ENCODE peak calls at places on chromosomes 11 and 22, in eight cellular contexts. One of them, this sample, is unnamed.

GRCh38 chr22:27576815-27577564 is 224.6 kb downstream of the MN1 start:
- DNase-seq in GM06990: no peak
- DNase-seq in astrocyte of the spinal cord: peak; percentile 80
- DNase-seq in esophagus muscularis mucosa: no peak
- DNase-seq in neuronal stem cell: no peak
- DNase-seq in GM23248: no peak
- DNase-seq in left ventricle myocardium inferior: peak; percentile 59
- DNase-seq in AG04450: peak; percentile 34
- DNase-seq in this sample: no peak

GRCh38 chr11:104165014-104165413 is 1.1 kb upstream of the PDGFD start:
- DNase-seq in AG04450: no peak
- DNase-seq in neuronal stem cell: no peak
- DNase-seq in esophagus muscularis mucosa: no peak
- DNase-seq in astrocyte of the spinal cord: no peak
- DNase-seq in GM06990: no peak
- DNase-seq in left ventricle myocardium inferior: no peak
- DNase-seq in GM23248: no peak
- DNase-seq in this sample: no peak

GRCh38 chr11:84564180-84564866 is 1062.8 kb downstream of the DLG2 start:
- DNase-seq in GM06990: no peak
- DNase-seq in AG04450: peak; percentile 6
- DNase-seq in esophagus muscularis mucosa: no peak
- DNase-seq in astrocyte of the spinal cord: peak; percentile 56
- DNase-seq in GM23248: peak; percentile 65
- DNase-seq in left ventricle myocardium inferior: no peak
- DNase-seq in neuronal stem cell: peak; percentile 35
- DNase-seq in this sample: no peak

GRCh38 chr11:80722616-80723015 is 1281.8 kb upstream of the TENM4 start:
- DNase-seq in GM23248: no peak
- DNase-seq in neuronal stem cell: no peak
- DNase-seq in esophagus muscularis mucosa: no peak
- DNase-seq in AG04450: no peak
- DNase-seq in GM06990: no peak
- DNase-seq in left ventricle myocardium inferior: no peak
- DNase-seq in astrocyte of the spinal cord: no peak
- DNase-seq in this sample: no peak

GRCh38 chr11:57071829-57072228 is 83.1 kb downstream of the OR5AK2 start:
- DNase-seq in neuronal stem cell: no peak
- DNase-seq in GM06990: no peak
- DNase-seq in esophagus muscularis mucosa: no peak
- DNase-seq in left ventricle myocardium inferior: no peak
- DNase-seq in astrocyte of the spinal cord: no peak
- DNase-seq in AG04450: no peak
- DNase-seq in GM23248: peak; percentile 78
- DNase-seq in this sample: no peak

GRCh38 chr22:26170795-26171194 is 1.5 kb downstream of the SEZ6L start:
- DNase-seq in esophagus muscularis mucosa: no peak
- DNase-seq in GM06990: no peak
- DNase-seq in neuronal stem cell: peak; percentile 67
- DNase-seq in left ventricle myocardium inferior: peak; percentile 13
- DNase-seq in AG04450: no peak
- DNase-seq in GM23248: peak; percentile 10
- DNase-seq in astrocyte of the spinal cord: no peak
- DNase-seq in this sample: no peak

GRCh38 chr11:59173964-59174663 is 2.2 kb downstream of the DTX4 start:
- DNase-seq in left ventricle myocardium inferior: no peak
- DNase-seq in GM06990: no peak
- DNase-seq in neuronal stem cell: no peak
- DNase-seq in astrocyte of the spinal cord: no peak
- DNase-seq in GM23248: peak; percentile 23
- DNase-seq in esophagus muscularis mucosa: peak; percentile 83
- DNase-seq in AG04450: no peak
- DNase-seq in this sample: no peak

GRCh38 chr22:19728836-19729235 is 5.5 kb downstream of the GP1BB start:
- DNase-seq in neuronal stem cell: no peak
- DNase-seq in esophagus muscularis mucosa: no peak
- DNase-seq in left ventricle myocardium inferior: no peak
- DNase-seq in astrocyte of the spinal cord: no peak
- DNase-seq in GM23248: no peak
- DNase-seq in AG04450: no peak
- DNase-seq in GM06990: no peak
- DNase-seq in this sample: no peak

GRCh38 chr11:9982796-9983579 is 311.0 kb downstream of the SBF2 start:
- DNase-seq in neuronal stem cell: no peak
- DNase-seq in AG04450: no peak
- DNase-seq in left ventricle myocardium inferior: no peak
- DNase-seq in esophagus muscularis mucosa: no peak
- DNase-seq in GM23248: no peak
- DNase-seq in GM06990: no peak
- DNase-seq in astrocyte of the spinal cord: peak; percentile 53
- DNase-seq in this sample: no peak

GRCh38 chr22:22879675-22880029 is 8.0 kb upstream of the IGLL5 start:
- DNase-seq in neuronal stem cell: no peak
- DNase-seq in AG04450: no peak
- DNase-seq in astrocyte of the spinal cord: no peak
- DNase-seq in left ventricle myocardium inferior: no peak
- DNase-seq in GM23248: no peak
- DNase-seq in GM06990: no peak
- DNase-seq in esophagus muscularis mucosa: no peak
- DNase-seq in this sample: no peak

GRCh38 chr11:100740440-100740839 is 53.4 kb downstream of the ARHGAP42 start:
- DNase-seq in AG04450: no peak
- DNase-seq in GM06990: no peak
- DNase-seq in GM23248: no peak
- DNase-seq in left ventricle myocardium inferior: no peak
- DNase-seq in astrocyte of the spinal cord: peak; percentile 53
- DNase-seq in neuronal stem cell: no peak
- DNase-seq in esophagus muscularis mucosa: no peak
- DNase-seq in this sample: no peak

GRCh38 chr22:41360126-41360525 is 21.6 kb upstream of the TEF start:
- DNase-seq in neuronal stem cell: no peak
- DNase-seq in GM23248: no peak
- DNase-seq in esophagus muscularis mucosa: no peak
- DNase-seq in AG04450: no peak
- DNase-seq in GM06990: no peak
- DNase-seq in left ventricle myocardium inferior: peak; percentile 36
- DNase-seq in astrocyte of the spinal cord: no peak
- DNase-seq in this sample: no peak

GRCh38 chr22:44697423-44698179 is 4.4 kb upstream of the PRR5 start:
- DNase-seq in GM06990: peak; percentile 75
- DNase-seq in GM23248: peak; percentile 87
- DNase-seq in AG04450: peak; percentile 27
- DNase-seq in esophagus muscularis mucosa: no peak
- DNase-seq in astrocyte of the spinal cord: peak; percentile 41
- DNase-seq in neuronal stem cell: peak; percentile 72
- DNase-seq in left ventricle myocardium inferior: peak; percentile 77
- DNase-seq in this sample: peak; percentile 77

GRCh38 chr11:33652001-33652400 is 48.6 kb downstream of the C11orf91 start:
- DNase-seq in left ventricle myocardium inferior: no peak
- DNase-seq in AG04450: no peak
- DNase-seq in astrocyte of the spinal cord: no peak
- DNase-seq in neuronal stem cell: no peak
- DNase-seq in GM06990: no peak
- DNase-seq in esophagus muscularis mucosa: no peak
- DNase-seq in GM23248: peak; percentile 45
- DNase-seq in this sample: no peak

GRCh38 chr11:128709402-128709801 is 15.5 kb downstream of the FLI1 start:
- DNase-seq in left ventricle myocardium inferior: no peak
- DNase-seq in GM23248: peak; percentile 82
- DNase-seq in GM06990: no peak
- DNase-seq in esophagus muscularis mucosa: no peak
- DNase-seq in neuronal stem cell: no peak
- DNase-seq in AG04450: peak; percentile 84
- DNase-seq in astrocyte of the spinal cord: peak; percentile 95
- DNase-seq in this sample: no peak

GRCh38 chr11:122093731-122094130 is 22.3 kb downstream of the BLID start:
- DNase-seq in GM06990: no peak
- DNase-seq in left ventricle myocardium inferior: no peak
- DNase-seq in esophagus muscularis mucosa: no peak
- DNase-seq in AG04450: no peak
- DNase-seq in neuronal stem cell: no peak
- DNase-seq in astrocyte of the spinal cord: peak; percentile 81
- DNase-seq in GM23248: peak; percentile 86
- DNase-seq in this sample: no peak

GRCh38 chr11:64294665-64295289 is 3.7 kb downstream of the KCNK4 start:
- DNase-seq in esophagus muscularis mucosa: no peak
- DNase-seq in astrocyte of the spinal cord: no peak
- DNase-seq in neuronal stem cell: no peak
- DNase-seq in GM06990: no peak
- DNase-seq in AG04450: no peak
- DNase-seq in GM23248: peak; percentile 62
- DNase-seq in left ventricle myocardium inferior: no peak
- DNase-seq in this sample: no peak

GRCh38 chr22:20203142-20204099 is 52.6 kb upstream of the CCDC188 start:
- DNase-seq in neuronal stem cell: peak; percentile 95
- DNase-seq in GM23248: peak; percentile 47
- DNase-seq in astrocyte of the spinal cord: peak; percentile 15
- DNase-seq in AG04450: no peak
- DNase-seq in GM06990: no peak
- DNase-seq in esophagus muscularis mucosa: no peak
- DNase-seq in left ventricle myocardium inferior: peak; percentile 41
- DNase-seq in this sample: no peak

GRCh38 chr11:122048401-122048800 is 67.6 kb downstream of the BLID start:
- DNase-seq in esophagus muscularis mucosa: no peak
- DNase-seq in AG04450: no peak
- DNase-seq in GM23248: peak; percentile 55
- DNase-seq in left ventricle myocardium inferior: no peak
- DNase-seq in GM06990: no peak
- DNase-seq in astrocyte of the spinal cord: no peak
- DNase-seq in neuronal stem cell: no peak
- DNase-seq in this sample: no peak

GRCh38 chr11:75453916-75454655 is 21.1 kb upstream of the KLHL35 start:
- DNase-seq in esophagus muscularis mucosa: no peak
- DNase-seq in astrocyte of the spinal cord: peak; percentile 64
- DNase-seq in GM06990: no peak
- DNase-seq in neuronal stem cell: no peak
- DNase-seq in GM23248: peak; percentile 73
- DNase-seq in left ventricle myocardium inferior: no peak
- DNase-seq in AG04450: peak; percentile 32
- DNase-seq in this sample: no peak

GRCh38 chr22:19106886-19107729 is 15.1 kb downstream of the DGCR2 start:
- DNase-seq in astrocyte of the spinal cord: no peak
- DNase-seq in left ventricle myocardium inferior: no peak
- DNase-seq in AG04450: no peak
- DNase-seq in GM23248: no peak
- DNase-seq in esophagus muscularis mucosa: no peak
- DNase-seq in neuronal stem cell: no peak
- DNase-seq in GM06990: no peak
- DNase-seq in this sample: no peak

GRCh38 chr11:40445391-40445790 is 1014.1 kb downstream of the LRRC4C start:
- DNase-seq in GM06990: no peak
- DNase-seq in astrocyte of the spinal cord: no peak
- DNase-seq in AG04450: no peak
- DNase-seq in left ventricle myocardium inferior: no peak
- DNase-seq in esophagus muscularis mucosa: no peak
- DNase-seq in GM23248: no peak
- DNase-seq in neuronal stem cell: no peak
- DNase-seq in this sample: no peak

DNA sequence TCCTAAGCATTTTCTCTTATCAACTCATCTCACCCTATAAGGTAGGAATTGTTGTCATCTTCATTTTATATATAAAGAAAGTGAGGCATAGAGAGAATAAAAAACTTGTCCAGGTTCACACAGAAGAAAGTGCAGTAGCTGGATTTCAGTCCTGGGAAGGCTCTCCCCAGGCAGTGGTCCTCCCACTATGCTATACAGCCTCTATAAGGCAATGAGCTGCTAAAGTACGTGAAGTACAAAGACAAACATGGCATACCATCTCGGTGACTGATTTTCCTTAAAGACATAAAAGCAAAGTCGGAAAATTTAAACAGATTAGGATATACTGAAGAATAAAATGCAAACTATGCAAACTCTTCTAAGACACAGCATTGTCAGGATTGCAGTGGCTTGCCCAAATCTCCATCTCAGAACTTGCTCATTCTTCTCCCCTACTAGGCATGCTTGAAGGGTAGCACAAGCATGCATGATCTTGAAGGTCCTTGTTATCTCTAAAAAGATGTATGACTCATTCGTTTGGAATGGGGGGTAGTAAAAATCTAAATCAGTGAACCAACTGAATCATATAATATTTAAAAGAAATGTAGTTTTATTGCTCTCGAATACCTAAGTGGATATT is 97.8 kb upstream of the CSNK2A3 start:
- DNase-seq in GM23248: peak; percentile 15
- DNase-seq in astrocyte of the spinal cord: peak; percentile 9
- DNase-seq in GM06990: no peak
- DNase-seq in esophagus muscularis mucosa: no peak
- DNase-seq in neuronal stem cell: no peak
- DNase-seq in AG04450: peak; percentile 72
- DNase-seq in left ventricle myocardium inferior: no peak
- DNase-seq in this sample: no peak
- H3K4me3 ChIP-seq in GM23248: no peak overlapping the region
- H3K4me3 ChIP-seq in astrocyte of the spinal cord: no peak overlapping the region
- H3K4me3 ChIP-seq in GM06990: no peak overlapping the region
- H3K4me3 ChIP-seq in esophagus muscularis mucosa: no peak overlapping the region
- H3K4me3 ChIP-seq in neuronal stem cell: no peak overlapping the region
- H3K4me3 ChIP-seq in AG04450: no peak overlapping the region
- H3K4me3 ChIP-seq in left ventricle myocardium inferior: no peak overlapping the region
- H3K4me3 ChIP-seq in this sample: no peak overlapping the region

GRCh38 chr11:123407124-123407995 is 22.7 kb upstream of the GRAMD1B start:
- DNase-seq in esophagus muscularis mucosa: no peak
- DNase-seq in GM06990: no peak
- DNase-seq in astrocyte of the spinal cord: peak; percentile 71
- DNase-seq in GM23248: peak; percentile 81
- DNase-seq in left ventricle myocardium inferior: peak; percentile 43
- DNase-seq in neuronal stem cell: peak; percentile 62
- DNase-seq in AG04450: peak; percentile 29
- DNase-seq in this sample: peak; percentile 40
- H3K4me3 ChIP-seq in esophagus muscularis mucosa: no peak overlapping the region
- H3K4me3 ChIP-seq in GM06990: peak overlapping the region; percentile 38
- H3K4me3 ChIP-seq in astrocyte of the spinal cord: no peak overlapping the region
- H3K4me3 ChIP-seq in GM23248: peak overlapping the region; percentile 43
- H3K4me3 ChIP-seq in left ventricle myocardium inferior: peak overlapping the region; percentile 17
- H3K4me3 ChIP-seq in neuronal stem cell: no peak overlapping the region
- H3K4me3 ChIP-seq in AG04450: no peak overlapping the region
- H3K4me3 ChIP-seq in this sample: no peak overlapping the region

GRCh38 chr11:124877631-124878496 is 12.6 kb downstream of the ROBO3 start:
- DNase-seq in GM23248: no peak
- DNase-seq in neuronal stem cell: no peak
- DNase-seq in GM06990: no peak
- DNase-seq in esophagus muscularis mucosa: no peak
- DNase-seq in AG04450: no peak
- DNase-seq in left ventricle myocardium inferior: no peak
- DNase-seq in astrocyte of the spinal cord: no peak
- DNase-seq in this sample: no peak
- H3K4me3 ChIP-seq in GM23248: no peak overlapping the region
- H3K4me3 ChIP-seq in neuronal stem cell: peak overlapping the region; percentile 10
- H3K4me3 ChIP-seq in GM06990: no peak overlapping the region
- H3K4me3 ChIP-seq in esophagus muscularis mucosa: peak overlapping the region; percentile 58
- H3K4me3 ChIP-seq in AG04450: peak overlapping the region; percentile 73
- H3K4me3 ChIP-seq in left ventricle myocardium inferior: peak overlapping the region; percentile 77
- H3K4me3 ChIP-seq in astrocyte of the spinal cord: peak overlapping the region; percentile 54
- H3K4me3 ChIP-seq in this sample: no peak overlapping the region

DNA sequence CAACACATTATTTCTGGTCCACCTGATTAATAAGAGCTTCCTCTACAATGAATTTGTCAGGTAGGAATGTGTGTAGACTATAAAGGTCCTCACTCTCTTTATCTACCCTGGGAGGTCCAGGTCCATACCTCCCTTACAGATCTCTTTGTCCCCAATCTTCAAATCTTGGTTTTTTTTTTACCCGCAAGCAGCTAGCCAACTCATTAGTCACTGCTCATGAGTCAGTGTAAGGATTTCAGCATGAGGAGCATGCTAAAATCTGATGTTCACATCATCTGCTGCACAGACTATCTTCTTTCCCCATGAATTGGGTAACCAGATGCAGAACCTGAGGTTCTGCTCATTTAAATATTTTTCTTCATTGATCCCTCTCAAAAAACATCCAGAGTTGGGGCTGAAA is 397.0 kb upstream of the ISX start:
- DNase-seq in left ventricle myocardium inferior: no peak
- DNase-seq in neuronal stem cell: no peak
- DNase-seq in GM06990: no peak
- DNase-seq in GM23248: peak; percentile 19
- DNase-seq in astrocyte of the spinal cord: no peak
- DNase-seq in AG04450: no peak
- DNase-seq in esophagus muscularis mucosa: no peak
- DNase-seq in this sample: no peak
- H3K4me3 ChIP-seq in left ventricle myocardium inferior: no peak overlapping the region
- H3K4me3 ChIP-seq in neuronal stem cell: no peak overlapping the region
- H3K4me3 ChIP-seq in GM06990: no peak overlapping the region
- H3K4me3 ChIP-seq in GM23248: no peak overlapping the region
- H3K4me3 ChIP-seq in astrocyte of the spinal cord: no peak overlapping the region
- H3K4me3 ChIP-seq in AG04450: no peak overlapping the region
- H3K4me3 ChIP-seq in esophagus muscularis mucosa: no peak overlapping the region
- H3K4me3 ChIP-seq in this sample: no peak overlapping the region

This sample was measured in CD8-positive, alpha-beta memory T cell.